ENCODE peak calls at places on chromosome 10, in four cellular contexts. One of them, this sample, is unnamed.

GRCh38 chr10:71804067-71804466 is 30.7 kb upstream of the VSIR start:
- DNase-seq in hepatocyte: no peak
- DNase-seq in A549: no peak
- DNase-seq in NT2/D1: no peak
- DNase-seq in this sample: no peak

GRCh38 chr10:131242007-131242406 is 69.5 kb downstream of the TCERG1L start:
- DNase-seq in hepatocyte: peak
- DNase-seq in A549: peak
- DNase-seq in NT2/D1: no peak
- DNase-seq in this sample: no peak

GRCh38 chr10:78035933-78036583 is 2.4 kb downstream of the RPS24 start:
- DNase-seq in NT2/D1: no peak
- DNase-seq in A549: no peak
- DNase-seq in hepatocyte: no peak
- DNase-seq in this sample: no peak

GRCh38 chr10:132885451-132886210 is 56.7 kb downstream of the CFAP46 start:
- DNase-seq in A549: no peak
- DNase-seq in hepatocyte: no peak
- DNase-seq in NT2/D1: no peak
- DNase-seq in this sample: peak

GRCh38 chr10:23540401-23540800 is 101.5 kb downstream of the OTUD1 start:
- DNase-seq in NT2/D1: no peak
- DNase-seq in hepatocyte: peak
- DNase-seq in A549: no peak
- DNase-seq in this sample: no peak

GRCh38 chr10:33008499-33009243 is 50.6 kb upstream of the ITGB1 start:
- DNase-seq in NT2/D1: no peak
- DNase-seq in A549: no peak
- DNase-seq in hepatocyte: peak
- DNase-seq in this sample: no peak

GRCh38 chr10:132248455-132249231 is 59.1 kb downstream of the STK32C start:
- DNase-seq in A549: peak
- DNase-seq in hepatocyte: peak
- DNase-seq in NT2/D1: no peak
- DNase-seq in this sample: no peak

GRCh38 chr10:95395947-95396449 is 105.2 kb upstream of the PDLIM1 start:
- DNase-seq in NT2/D1: no peak
- DNase-seq in hepatocyte: no peak
- DNase-seq in A549: no peak
- DNase-seq in this sample: no peak

GRCh38 chr10:33145451-33146188 is 187.6 kb upstream of the ITGB1 start:
- DNase-seq in NT2/D1: no peak
- DNase-seq in A549: no peak
- DNase-seq in hepatocyte: no peak
- DNase-seq in this sample: no peak

GRCh38 chr10:74585231-74586087 is 240.9 kb upstream of the KAT6B start:
- DNase-seq in NT2/D1: no peak
- DNase-seq in A549: no peak
- DNase-seq in hepatocyte: no peak
- DNase-seq in this sample: no peak

GRCh38 chr10:50997461-50997860 is 76.8 kb upstream of the PRKG1 start:
- DNase-seq in hepatocyte: no peak
- DNase-seq in NT2/D1: no peak
- DNase-seq in A549: no peak
- DNase-seq in this sample: no peak

GRCh38 chr10:51000976-51001375 is 73.3 kb upstream of the PRKG1 start:
- DNase-seq in NT2/D1: no peak
- DNase-seq in hepatocyte: no peak
- DNase-seq in A549: no peak
- DNase-seq in this sample: no peak

GRCh38 chr10:51001587-51001986 is 72.7 kb upstream of the PRKG1 start:
- DNase-seq in NT2/D1: no peak
- DNase-seq in hepatocyte: peak
- DNase-seq in A549: no peak
- DNase-seq in this sample: no peak

GRCh38 chr10:51000164-51000563 is 74.1 kb upstream of the PRKG1 start:
- DNase-seq in A549: no peak
- DNase-seq in NT2/D1: no peak
- DNase-seq in hepatocyte: no peak
- DNase-seq in this sample: no peak

GRCh38 chr10:50999163-50999562 is 75.1 kb upstream of the PRKG1 start:
- DNase-seq in NT2/D1: no peak
- DNase-seq in hepatocyte: no peak
- DNase-seq in A549: no peak
- DNase-seq in this sample: no peak
- H3K4me3 ChIP-seq in NT2/D1: no peak
- H3K4me3 ChIP-seq in hepatocyte: no peak
- H3K4me3 ChIP-seq in A549: no peak
- H3K4me3 ChIP-seq in this sample: no peak

DNA sequence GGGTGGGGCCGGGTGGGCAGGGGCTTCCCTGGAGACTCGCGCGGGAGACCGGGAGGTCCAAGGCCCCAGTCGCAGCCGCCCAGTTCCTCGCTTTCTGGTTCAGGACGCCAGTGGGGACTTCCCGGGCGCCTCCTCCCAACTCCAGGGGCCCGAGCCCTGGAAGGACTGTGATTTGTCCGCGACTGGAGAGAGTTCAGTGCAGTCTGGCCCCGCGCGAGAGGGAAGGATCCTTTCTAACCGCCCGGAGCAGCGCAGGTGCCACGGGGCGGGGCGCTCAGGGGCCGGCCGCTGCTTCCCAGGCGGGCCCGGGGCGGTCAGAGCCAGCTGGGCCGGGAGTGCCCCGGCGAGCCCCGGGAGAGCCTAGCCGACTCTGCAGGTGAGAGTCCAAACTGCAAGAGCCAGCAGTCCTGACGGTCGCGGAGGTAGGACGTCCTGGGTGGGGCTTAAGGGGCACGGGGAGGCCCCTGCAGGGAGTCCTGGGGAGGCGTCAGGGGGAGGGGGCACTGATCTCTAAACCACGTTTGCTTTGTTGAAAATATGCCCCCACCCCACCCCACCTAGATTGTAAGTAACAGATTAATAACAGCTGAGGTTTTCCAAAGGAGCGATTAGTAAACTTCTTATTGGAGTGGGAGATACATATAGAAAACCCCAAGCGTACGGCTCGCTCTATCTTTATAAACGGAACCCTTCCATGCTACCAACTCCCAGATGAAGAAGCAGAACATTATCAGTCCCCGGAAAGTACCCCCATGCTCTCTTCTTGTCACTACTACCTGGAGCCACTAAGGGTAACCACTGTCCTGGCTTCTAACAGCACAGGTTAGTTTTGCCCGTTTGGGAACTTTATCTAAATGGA is 8.2 kb downstream of the NKX2-3 start:
- DNase-seq in A549: peak
- DNase-seq in hepatocyte: peak
- DNase-seq in NT2/D1: no peak
- DNase-seq in this sample: no peak
- H3K4me3 ChIP-seq in A549: peak
- H3K4me3 ChIP-seq in hepatocyte: no peak
- H3K4me3 ChIP-seq in NT2/D1: peak
- H3K4me3 ChIP-seq in this sample: no peak

GRCh38 chr10:6211341-6212265 is 8.9 kb downstream of the PFKFB3 start:
- DNase-seq in hepatocyte: peak
- DNase-seq in NT2/D1: no peak
- DNase-seq in A549: no peak
- DNase-seq in this sample: no peak
- H3K4me3 ChIP-seq in hepatocyte: no peak
- H3K4me3 ChIP-seq in NT2/D1: no peak
- H3K4me3 ChIP-seq in A549: peak
- H3K4me3 ChIP-seq in this sample: no peak

GRCh38 chr10:43230909-43231522 is 35.8 kb downstream of the RASGEF1A start:
- DNase-seq in NT2/D1: no peak
- DNase-seq in A549: no peak
- DNase-seq in hepatocyte: no peak
- DNase-seq in this sample: peak

GRCh38 chr10:43230101-43230908 is 36.6 kb downstream of the RASGEF1A start:
- DNase-seq in hepatocyte: no peak
- DNase-seq in A549: no peak
- DNase-seq in NT2/D1: no peak
- DNase-seq in this sample: peak

GRCh38 chr10:43227911-43228782 is 38.7 kb downstream of the RASGEF1A start:
- DNase-seq in NT2/D1: no peak
- DNase-seq in hepatocyte: no peak
- DNase-seq in A549: no peak
- DNase-seq in this sample: no peak

GRCh38 chr10:43228783-43229207 is 38.1 kb downstream of the RASGEF1A start:
- DNase-seq in A549: no peak
- DNase-seq in NT2/D1: no peak
- DNase-seq in hepatocyte: no peak
- DNase-seq in this sample: no peak

GRCh38 chr10:43229208-43230061 is 37.4 kb downstream of the RASGEF1A start:
- DNase-seq in NT2/D1: no peak
- DNase-seq in hepatocyte: peak
- DNase-seq in A549: peak
- DNase-seq in this sample: peak
- H3K4me3 ChIP-seq in NT2/D1: peak
- H3K4me3 ChIP-seq in hepatocyte: peak
- H3K4me3 ChIP-seq in A549: peak
- H3K4me3 ChIP-seq in this sample: no peak

GRCh38 chr10:1086787-1087186 is 30.6 kb downstream of the WDR37 start:
- DNase-seq in NT2/D1: no peak
- DNase-seq in A549: no peak
- DNase-seq in hepatocyte: no peak
- DNase-seq in this sample: no peak
- H3K4me3 ChIP-seq in NT2/D1: no peak
- H3K4me3 ChIP-seq in A549: no peak
- H3K4me3 ChIP-seq in hepatocyte: no peak
- H3K4me3 ChIP-seq in this sample: no peak